ENCODE peak calls at places on chromosomes 7 and 10, in four cellular contexts. One of them, this sample, is unnamed.

GRCh38 chr7:66503036-66503370 is 125.7 kb upstream of the KCTD7 start:
- DNase-seq in dorsolateral prefrontal cortex: no peak
- DNase-seq in right atrium auricular region: no peak
- DNase-seq in cardiac muscle cell: no peak
- DNase-seq in this sample: no peak

GRCh38 chr7:105224884-105225651 is 163.7 kb downstream of the SRPK2 start:
- DNase-seq in dorsolateral prefrontal cortex: no peak
- DNase-seq in right atrium auricular region: no peak
- DNase-seq in cardiac muscle cell: no peak
- DNase-seq in this sample: peak; percentile 89

GRCh38 chr7:106287786-106288185 is 3.0 kb upstream of the NAMPT start:
- DNase-seq in dorsolateral prefrontal cortex: no peak
- DNase-seq in right atrium auricular region: no peak
- DNase-seq in cardiac muscle cell: no peak
- DNase-seq in this sample: no peak

GRCh38 chr10:15245530-15245929 is 77.0 kb upstream of the NMT2 start:
- DNase-seq in dorsolateral prefrontal cortex: no peak
- DNase-seq in right atrium auricular region: no peak
- DNase-seq in cardiac muscle cell: peak; percentile 42
- DNase-seq in this sample: no peak

GRCh38 chr10:7507887-7508726 is 97.3 kb upstream of the SFMBT2 start:
- DNase-seq in dorsolateral prefrontal cortex: no peak
- DNase-seq in right atrium auricular region: no peak
- DNase-seq in cardiac muscle cell: no peak
- DNase-seq in this sample: no peak

GRCh38 chr7:23467281-23467680 is 3.0 kb downstream of the IGF2BP3 start:
- DNase-seq in dorsolateral prefrontal cortex: no peak
- DNase-seq in right atrium auricular region: no peak
- DNase-seq in cardiac muscle cell: peak; percentile 23
- DNase-seq in this sample: no peak

GRCh38 chr7:101935521-101936141 is 118.2 kb downstream of the CUX1 start:
- DNase-seq in dorsolateral prefrontal cortex: no peak
- DNase-seq in right atrium auricular region: peak; percentile 83
- DNase-seq in cardiac muscle cell: no peak
- DNase-seq in this sample: no peak

GRCh38 chr7:148747274-148747673 is 48.6 kb downstream of the CUL1 start:
- DNase-seq in dorsolateral prefrontal cortex: no peak
- DNase-seq in right atrium auricular region: no peak
- DNase-seq in cardiac muscle cell: peak; percentile 24
- DNase-seq in this sample: no peak

GRCh38 chr7:22671177-22671879 is 55.7 kb upstream of the IL6 start:
- DNase-seq in dorsolateral prefrontal cortex: no peak
- DNase-seq in right atrium auricular region: no peak
- DNase-seq in cardiac muscle cell: no peak
- DNase-seq in this sample: no peak

GRCh38 chr10:34731885-34732701 is 83.0 kb downstream of the PARD3 start:
- DNase-seq in dorsolateral prefrontal cortex: no peak
- DNase-seq in right atrium auricular region: no peak
- DNase-seq in cardiac muscle cell: no peak
- DNase-seq in this sample: peak; percentile 76

GRCh38 chr7:72467237-72467636 is 55.1 kb upstream of the CALN1 start:
- DNase-seq in dorsolateral prefrontal cortex: no peak
- DNase-seq in right atrium auricular region: no peak
- DNase-seq in cardiac muscle cell: no peak
- DNase-seq in this sample: no peak

GRCh38 chr7:33825644-33826043 is 79.7 kb upstream of the BMPER start:
- DNase-seq in dorsolateral prefrontal cortex: no peak
- DNase-seq in right atrium auricular region: no peak
- DNase-seq in cardiac muscle cell: no peak
- DNase-seq in this sample: no peak

GRCh38 chr10:72784551-72785421 is 92.8 kb downstream of the MCU start:
- DNase-seq in dorsolateral prefrontal cortex: peak; percentile 35
- DNase-seq in right atrium auricular region: no peak
- DNase-seq in cardiac muscle cell: peak; percentile 57
- DNase-seq in this sample: peak; percentile 90

GRCh38 chr7:137670521-137671064 is 176.2 kb downstream of the DGKI start:
- DNase-seq in dorsolateral prefrontal cortex: no peak
- DNase-seq in right atrium auricular region: no peak
- DNase-seq in cardiac muscle cell: no peak
- DNase-seq in this sample: no peak

GRCh38 chr7:115410427-115410805 is 488.5 kb downstream of the MDFIC start:
- DNase-seq in dorsolateral prefrontal cortex: no peak
- DNase-seq in right atrium auricular region: no peak
- DNase-seq in cardiac muscle cell: no peak
- DNase-seq in this sample: no peak

GRCh38 chr7:14000247-14000646 is 10.8 kb upstream of the ETV1 start:
- DNase-seq in dorsolateral prefrontal cortex: no peak
- DNase-seq in right atrium auricular region: no peak
- DNase-seq in cardiac muscle cell: no peak
- DNase-seq in this sample: no peak

GRCh38 chr7:81715984-81716588 is 53.8 kb downstream of the HGF start:
- DNase-seq in dorsolateral prefrontal cortex: no peak
- DNase-seq in right atrium auricular region: no peak
- DNase-seq in cardiac muscle cell: peak; percentile 30
- DNase-seq in this sample: peak; percentile 72

GRCh38 chr7:30212720-30213119 is 71.7 kb upstream of the ZNRF2 start:
- DNase-seq in dorsolateral prefrontal cortex: no peak
- DNase-seq in right atrium auricular region: no peak
- DNase-seq in cardiac muscle cell: peak; percentile 35
- DNase-seq in this sample: no peak

GRCh38 chr7:52715701-52716100 is 319.7 kb upstream of the POM121L12 start:
- DNase-seq in dorsolateral prefrontal cortex: no peak
- DNase-seq in right atrium auricular region: no peak
- DNase-seq in cardiac muscle cell: no peak
- DNase-seq in this sample: no peak

GRCh38 chr10:13984647-13985155 is 346.0 kb downstream of the FRMD4A start:
- DNase-seq in dorsolateral prefrontal cortex: no peak
- DNase-seq in right atrium auricular region: no peak
- DNase-seq in cardiac muscle cell: no peak
- DNase-seq in this sample: peak; percentile 87

GRCh38 chr7:138770904-138771303 is 26.9 kb upstream of the TMEM213 start:
- DNase-seq in dorsolateral prefrontal cortex: no peak
- DNase-seq in right atrium auricular region: no peak
- DNase-seq in cardiac muscle cell: no peak
- DNase-seq in this sample: no peak

GRCh38 chr7:126529833-126530232 is 722.9 kb downstream of the GRM8 start:
- DNase-seq in dorsolateral prefrontal cortex: no peak
- DNase-seq in right atrium auricular region: no peak
- DNase-seq in cardiac muscle cell: no peak
- DNase-seq in this sample: no peak

GRCh38 chr10:21398549-21399345 is 126.7 kb downstream of the SKIDA1 start:
- DNase-seq in dorsolateral prefrontal cortex: no peak
- DNase-seq in right atrium auricular region: no peak
- DNase-seq in cardiac muscle cell: no peak
- DNase-seq in this sample: no peak

GRCh38 chr7:112157072-112157471 is 49.1 kb downstream of the DOCK4 start:
- DNase-seq in dorsolateral prefrontal cortex: no peak
- DNase-seq in right atrium auricular region: no peak
- DNase-seq in cardiac muscle cell: no peak
- DNase-seq in this sample: peak; percentile 89

GRCh38 chr7:99428972-99429566 is 9.5 kb downstream of the PTCD1 start:
- DNase-seq in dorsolateral prefrontal cortex: no peak
- DNase-seq in right atrium auricular region: no peak
- DNase-seq in cardiac muscle cell: no peak
- DNase-seq in this sample: no peak

GRCh38 chr7:158311791-158312190 is 275.8 kb downstream of the PTPRN2 start:
- DNase-seq in dorsolateral prefrontal cortex: no peak
- DNase-seq in right atrium auricular region: peak; percentile 38
- DNase-seq in cardiac muscle cell: no peak
- DNase-seq in this sample: no peak

GRCh38 chr10:108902491-108903250 is 1020.6 kb downstream of the XPNPEP1 start:
- DNase-seq in dorsolateral prefrontal cortex: no peak
- DNase-seq in right atrium auricular region: no peak
- DNase-seq in cardiac muscle cell: no peak
- DNase-seq in this sample: no peak

GRCh38 chr10:124680675-124681074 is 63.5 kb downstream of the FAM53B start:
- DNase-seq in dorsolateral prefrontal cortex: no peak
- DNase-seq in right atrium auricular region: peak; percentile 78
- DNase-seq in cardiac muscle cell: no peak
- DNase-seq in this sample: peak; percentile 27

GRCh38 chr7:113085781-113086390 is 741 bp downstream of the GPR85 start:
- DNase-seq in dorsolateral prefrontal cortex: no peak
- DNase-seq in right atrium auricular region: no peak
- DNase-seq in cardiac muscle cell: no peak
- DNase-seq in this sample: peak; percentile 18

GRCh38 chr7:148867571-148868377 is 16.3 kb downstream of the EZH2 start:
- DNase-seq in dorsolateral prefrontal cortex: no peak
- DNase-seq in right atrium auricular region: no peak
- DNase-seq in cardiac muscle cell: no peak
- DNase-seq in this sample: no peak

GRCh38 chr10:46534828-46535524 is 21.5 kb downstream of the GPRIN2 start:
- DNase-seq in dorsolateral prefrontal cortex: no peak
- DNase-seq in right atrium auricular region: no peak
- DNase-seq in cardiac muscle cell: no peak
- DNase-seq in this sample: no peak

GRCh38 chr10:71647526-71648354 is 71.8 kb downstream of the C10orf105 start:
- DNase-seq in dorsolateral prefrontal cortex: no peak
- DNase-seq in right atrium auricular region: no peak
- DNase-seq in cardiac muscle cell: no peak
- DNase-seq in this sample: no peak

GRCh38 chr10:75091173-75091572 is 20.3 kb upstream of the SAMD8 start:
- DNase-seq in dorsolateral prefrontal cortex: no peak
- DNase-seq in right atrium auricular region: no peak
- DNase-seq in cardiac muscle cell: no peak
- DNase-seq in this sample: no peak

GRCh38 chr7:149494738-149495368 is 2.8 kb downstream of the ZNF746 start:
- DNase-seq in dorsolateral prefrontal cortex: no peak
- DNase-seq in right atrium auricular region: no peak
- DNase-seq in cardiac muscle cell: no peak
- DNase-seq in this sample: peak; percentile 80

GRCh38 chr10:4431114-4431862 is 394.7 kb upstream of the AKR1E2 start:
- DNase-seq in dorsolateral prefrontal cortex: no peak
- DNase-seq in right atrium auricular region: no peak
- DNase-seq in cardiac muscle cell: no peak
- DNase-seq in this sample: peak; percentile 23

DNA sequence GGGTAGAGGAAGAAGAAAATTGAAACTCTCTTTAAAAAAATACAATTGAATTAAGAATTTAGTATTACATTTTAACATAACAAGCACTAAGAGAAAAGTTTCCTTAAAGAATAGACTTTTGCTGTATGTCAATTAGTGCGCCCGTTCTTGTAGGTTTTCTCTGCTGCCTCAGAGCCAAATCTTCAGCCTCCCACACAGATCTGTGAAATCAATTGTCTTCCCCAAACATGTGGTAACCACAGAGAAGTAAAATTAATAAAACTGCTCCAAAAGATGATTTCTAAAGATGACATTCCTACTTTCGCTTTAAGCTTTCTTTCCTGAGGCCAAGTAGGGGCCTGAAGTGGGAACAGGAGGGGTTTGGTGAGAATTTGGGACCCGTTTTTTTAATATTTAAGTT is 113.2 kb upstream of the ADO start:
- DNase-seq in dorsolateral prefrontal cortex: no peak
- DNase-seq in right atrium auricular region: no peak
- DNase-seq in cardiac muscle cell: no peak
- DNase-seq in this sample: no peak
- H3K4me3 ChIP-seq in dorsolateral prefrontal cortex: no peak overlapping the region
- H3K4me3 ChIP-seq in right atrium auricular region: no peak overlapping the region
- H3K4me3 ChIP-seq in cardiac muscle cell: no peak overlapping the region
- H3K4me3 ChIP-seq in this sample: no peak overlapping the region

DNA sequence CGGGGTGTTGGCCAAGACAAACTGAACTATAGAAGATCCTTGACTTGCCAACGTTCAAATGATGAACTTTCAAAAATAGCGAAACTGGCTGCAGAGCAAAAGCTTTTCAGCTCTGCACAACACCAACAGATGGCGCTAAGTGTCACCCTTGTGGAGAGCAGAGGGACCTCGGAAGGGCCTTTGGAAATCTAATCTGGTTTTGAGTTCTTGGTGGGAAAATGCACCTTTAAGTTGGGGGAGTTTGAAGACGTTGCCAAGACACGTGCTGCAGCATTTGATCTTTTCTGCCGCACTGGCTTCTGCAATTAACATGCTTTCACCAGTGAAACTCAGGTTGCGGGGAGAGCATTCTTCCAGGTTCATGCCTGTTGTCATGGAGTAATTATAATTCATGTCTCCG is 26.3 kb upstream of the WDR11 start:
- DNase-seq in dorsolateral prefrontal cortex: no peak
- DNase-seq in right atrium auricular region: no peak
- DNase-seq in cardiac muscle cell: peak; percentile 52
- DNase-seq in this sample: peak; percentile 11
- TF ChIP-seq CTCF in dorsolateral prefrontal cortex: peak; percentile 53
- TF ChIP-seq CTCF in right atrium auricular region: peak; percentile 40
- TF ChIP-seq CTCF in cardiac muscle cell: peak; percentile 38
- TF ChIP-seq CTCF in this sample: peak; percentile 31

GRCh38 chr10:11822031-11822756 is 962 bp upstream of the PROSER2 start:
- DNase-seq in dorsolateral prefrontal cortex: no peak
- DNase-seq in right atrium auricular region: no peak
- DNase-seq in cardiac muscle cell: no peak
- DNase-seq in this sample: no peak

GRCh38 chr10:11823122-11823988 is at the start of gene PROSER2:
- DNase-seq in dorsolateral prefrontal cortex: no peak
- DNase-seq in right atrium auricular region: no peak
- DNase-seq in cardiac muscle cell: peak; percentile 78
- DNase-seq in this sample: peak; percentile 66

GRCh38 chr10:11822809-11823121 is 391 bp upstream of the PROSER2 start:
- DNase-seq in dorsolateral prefrontal cortex: no peak
- DNase-seq in right atrium auricular region: no peak
- DNase-seq in cardiac muscle cell: no peak
- DNase-seq in this sample: no peak

GRCh38 chr10:11823989-11824346 is 812 bp downstream of the PROSER2 start:
- DNase-seq in dorsolateral prefrontal cortex: no peak
- DNase-seq in right atrium auricular region: no peak
- DNase-seq in cardiac muscle cell: no peak
- DNase-seq in this sample: peak; percentile 29

GRCh38 chr10:11819027-11819426 is 4.1 kb upstream of the PROSER2 start:
- DNase-seq in dorsolateral prefrontal cortex: no peak
- DNase-seq in right atrium auricular region: no peak
- DNase-seq in cardiac muscle cell: no peak
- DNase-seq in this sample: no peak
- H3K4me3 ChIP-seq in dorsolateral prefrontal cortex: no peak overlapping the region
- H3K4me3 ChIP-seq in right atrium auricular region: no peak overlapping the region
- H3K4me3 ChIP-seq in cardiac muscle cell: no peak overlapping the region
- H3K4me3 ChIP-seq in this sample: no peak overlapping the region

DNA sequence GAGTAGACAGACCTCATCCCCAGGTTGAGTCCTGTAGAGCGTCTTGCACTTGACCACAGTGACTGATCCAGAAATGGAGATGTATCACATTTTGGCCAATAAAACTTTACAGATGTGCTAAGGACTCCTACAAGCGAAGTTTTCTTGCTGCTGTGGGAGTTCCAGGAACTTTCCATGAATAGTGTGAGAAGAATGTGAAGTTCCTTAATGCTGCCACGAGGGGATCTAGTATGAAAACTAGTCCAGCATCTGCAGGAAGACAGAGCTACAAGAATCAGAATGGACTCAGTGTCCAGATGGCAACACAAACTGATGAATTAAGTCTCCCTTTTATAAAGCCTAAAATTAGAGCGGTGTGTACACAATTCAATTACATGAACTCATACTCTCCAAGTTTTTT is 14.8 kb upstream of the LSM8 start:
- DNase-seq in dorsolateral prefrontal cortex: no peak
- DNase-seq in right atrium auricular region: no peak
- DNase-seq in cardiac muscle cell: no peak
- DNase-seq in this sample: peak; percentile 7
- TF ChIP-seq CTCF in dorsolateral prefrontal cortex: no peak
- TF ChIP-seq CTCF in right atrium auricular region: no peak
- TF ChIP-seq CTCF in cardiac muscle cell: peak; percentile 5
- TF ChIP-seq CTCF in this sample: peak; percentile 10

GRCh38 chr7:128032605-128033235 is 1.5 kb upstream of the LRRC4 start:
- DNase-seq in dorsolateral prefrontal cortex: no peak
- DNase-seq in right atrium auricular region: no peak
- DNase-seq in cardiac muscle cell: no peak
- DNase-seq in this sample: no peak
- H3K4me3 ChIP-seq in dorsolateral prefrontal cortex: peak overlapping the region; percentile 58
- H3K4me3 ChIP-seq in right atrium auricular region: peak overlapping the region; percentile 66
- H3K4me3 ChIP-seq in cardiac muscle cell: peak overlapping the region; percentile 79
- H3K4me3 ChIP-seq in this sample: peak overlapping the region; percentile 40

This sample was measured in fibroblast of pulmonary artery.